ENCODE peak calls at places on chromosomes 5 and 9, in five cellular contexts. I, T, Y, L and J are unnamed samples.

GRCh38 chr5:96528262-96528661 is 95.2 kb upstream of the PCSK1 start:
- DNase-seq in I (no peak), T (no peak), Y (no peak), L (no peak), J (no peak)

GRCh38 chr9:133685653-133686504 is 49.7 kb downstream of the DBH start:
- DNase-seq in I (no peak), T (no peak), Y (no peak), L (no peak), J (no peak)

GRCh38 chr5:144680711-144681110 is 510.0 kb downstream of the KCTD16 start:
- DNase-seq in I (no peak), T (no peak), Y (no peak), L (no peak), J (no peak)

GRCh38 chr9:14710804-14711203 is 11.7 kb downstream of the CER1 start:
- DNase-seq in I (peak; percentile 40), T (no peak), Y (no peak), L (no peak), J (no peak)

GRCh38 chr9:116959775-116960174 is 272.7 kb downstream of the TRIM32 start:
- DNase-seq in I (peak; percentile 7), T (peak; percentile 38), Y (peak; percentile 32), L (peak; percentile 67), J (peak; percentile 45)

GRCh38 chr9:135887585-135888050 is 19.7 kb downstream of the CAMSAP1 start:
- DNase-seq in I (no peak), T (peak; percentile 63), Y (no peak), L (no peak), J (peak; percentile 63)

GRCh38 chr9:131934673-131935072 is 145.0 kb downstream of the MED27 start:
- DNase-seq in I (no peak), T (no peak), Y (no peak), L (no peak), J (no peak)

GRCh38 chr9:2691626-2692025 is 25.7 kb upstream of the KCNV2 start:
- DNase-seq in I (peak; percentile 11), T (no peak), Y (no peak), L (no peak), J (no peak)

GRCh38 chr9:134571946-134572914 is 69.4 kb upstream of the COL5A1 start:
- DNase-seq in I (no peak), T (no peak), Y (no peak), L (no peak), J (no peak)

GRCh38 chr5:96855041-96855872 is 21.0 kb upstream of the ERAP2 start:
- DNase-seq in I (no peak), T (no peak), Y (no peak), L (no peak), J (no peak)

GRCh38 chr9:131727795-131728545 is 11.9 kb downstream of the RAPGEF1 start:
- DNase-seq in I (no peak), T (no peak), Y (no peak), L (no peak), J (no peak)

GRCh38 chr5:172708183-172708505 is 62.9 kb downstream of the DUSP1 start:
- DNase-seq in I (no peak), T (no peak), Y (no peak), L (no peak), J (no peak)

GRCh38 chr9:14314929-14315753 is 1.2 kb upstream of the NFIB start:
- DNase-seq in I (no peak), T (peak; percentile 70), Y (peak; percentile 89), L (peak; percentile 46), J (peak; percentile 43)

GRCh38 chr5:173923236-173924104 is 35.3 kb downstream of the CPEB4 start:
- DNase-seq in I (peak; percentile 49), T (no peak), Y (no peak), L (no peak), J (no peak)

GRCh38 chr5:153784277-153784676 is 254.4 kb downstream of the FAM114A2 start:
- DNase-seq in I (no peak), T (no peak), Y (no peak), L (no peak), J (no peak)

GRCh38 chr5:157486861-157487260 is 26.8 kb downstream of the NIPAL4 start:
- DNase-seq in I (no peak), T (no peak), Y (no peak), L (no peak), J (peak; percentile 25)

GRCh38 chr5:43674536-43674935 is 71.6 kb downstream of the NNT start:
- DNase-seq in I (peak; percentile 48), T (no peak), Y (no peak), L (no peak), J (no peak)

GRCh38 chr9:79974806-79975422 is 403.1 kb downstream of the TLE4 start:
- DNase-seq in I (no peak), T (no peak), Y (no peak), L (no peak), J (no peak)

GRCh38 chr5:3310551-3311340 is 284.9 kb upstream of the IRX1 start:
- DNase-seq in I (peak; percentile 82), T (no peak), Y (no peak), L (peak; percentile 23), J (no peak)

GRCh38 chr9:20255052-20255451 is 367.2 kb downstream of the MLLT3 start:
- DNase-seq in I (no peak), T (no peak), Y (no peak), L (no peak), J (no peak)

GRCh38 chr5:116371935-116372334 is 202.7 kb downstream of the SEMA6A start:
- DNase-seq in I (no peak), T (no peak), Y (no peak), L (no peak), J (no peak)

GRCh38 chr9:99052849-99053715 is 51.8 kb upstream of the TGFBR1 start:
- DNase-seq in I (no peak), T (no peak), Y (no peak), L (no peak), J (no peak)

GRCh38 chr5:101915559-101915958 is 380.5 kb downstream of the SLCO4C1 start:
- DNase-seq in I (no peak), T (no peak), Y (no peak), L (no peak), J (no peak)

GRCh38 chr5:163976691-163977090 is 471.3 kb downstream of the MAT2B start:
- DNase-seq in I (no peak), T (no peak), Y (no peak), L (no peak), J (no peak)

GRCh38 chr5:77499973-77500372 is 7.9 kb upstream of the WDR41 start:
- DNase-seq in I (no peak), T (no peak), Y (no peak), L (no peak), J (no peak)

GRCh38 chr9:99368341-99369326 is 146.6 kb downstream of the SEC61B start:
- DNase-seq in I (peak; percentile 69), T (no peak), Y (no peak), L (peak; percentile 25), J (peak; percentile 69)

GRCh38 chr5:67483453-67484030 is 286.9 kb upstream of the CD180 start:
- DNase-seq in I (no peak), T (no peak), Y (no peak), L (no peak), J (no peak)

GRCh38 chr5:123203105-123203794 is 114.2 kb downstream of the PRDM6 start:
- DNase-seq in I (peak; percentile 63), T (no peak), Y (no peak), L (no peak), J (no peak)

GRCh38 chr5:96978812-96979449 is 43.1 kb downstream of the LNPEP start:
- DNase-seq in I (peak; percentile 36), T (no peak), Y (peak; percentile 6), L (no peak), J (no peak)

GRCh38 chr5:77258652-77259051 is 48.2 kb downstream of the PDE8B start:
- DNase-seq in I (no peak), T (no peak), Y (no peak), L (no peak), J (no peak)

DNA sequence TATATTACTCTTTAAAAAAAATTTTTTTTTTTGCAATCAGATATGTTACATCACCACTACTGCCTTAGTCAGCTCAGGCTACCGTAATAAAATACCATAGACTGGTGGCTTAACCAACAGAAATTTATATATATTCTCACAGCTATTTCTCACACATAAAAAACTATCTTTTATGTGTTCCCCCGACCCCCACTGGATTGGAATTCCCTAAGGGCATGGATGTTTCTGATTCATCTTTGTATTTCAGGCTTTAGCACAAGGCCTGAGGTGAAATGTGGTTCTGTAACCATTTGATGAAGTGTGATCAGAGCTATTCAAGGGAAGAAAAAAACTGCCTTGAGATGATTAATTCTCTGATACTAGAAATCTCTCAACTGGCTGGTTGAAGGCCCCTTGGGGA is 2.7 kb downstream of the CD14 start:
- DNase-seq in I (peak; percentile 24), T (no peak), Y (no peak), L (no peak), J (no peak)
- TF ChIP-seq CTCF in I (no peak), T (no peak), Y (no peak), L (no peak), J (no peak)

DNA sequence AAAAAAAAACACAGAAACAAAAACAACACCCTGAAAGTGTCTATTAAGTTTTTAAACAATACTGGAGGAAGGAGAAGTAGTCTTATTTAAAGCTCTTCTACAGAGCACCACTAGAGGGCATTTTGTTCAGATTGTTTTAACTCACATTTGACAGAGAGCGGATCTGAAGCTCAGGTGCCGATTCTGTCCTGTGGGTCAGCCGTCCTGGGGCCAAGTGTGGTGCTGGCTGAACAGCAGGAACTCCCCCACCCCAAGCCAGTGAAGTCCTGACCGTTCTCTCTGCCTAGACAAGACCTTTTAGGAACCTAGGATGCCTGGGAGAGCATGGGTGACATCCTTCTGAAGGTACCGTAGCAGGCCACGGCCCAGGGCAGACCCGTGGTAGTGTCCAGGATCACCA is 3.9 kb downstream of the EXOC3 start:
- DNase-seq in I (peak; percentile 49), T (peak; percentile 13), Y (peak; percentile 63), L (no peak), J (peak; percentile 78)
- TF ChIP-seq CTCF in I (peak; percentile 69), T (peak; percentile 41), Y (peak; percentile 64), L (peak; percentile 69), J (peak; percentile 65)

DNA sequence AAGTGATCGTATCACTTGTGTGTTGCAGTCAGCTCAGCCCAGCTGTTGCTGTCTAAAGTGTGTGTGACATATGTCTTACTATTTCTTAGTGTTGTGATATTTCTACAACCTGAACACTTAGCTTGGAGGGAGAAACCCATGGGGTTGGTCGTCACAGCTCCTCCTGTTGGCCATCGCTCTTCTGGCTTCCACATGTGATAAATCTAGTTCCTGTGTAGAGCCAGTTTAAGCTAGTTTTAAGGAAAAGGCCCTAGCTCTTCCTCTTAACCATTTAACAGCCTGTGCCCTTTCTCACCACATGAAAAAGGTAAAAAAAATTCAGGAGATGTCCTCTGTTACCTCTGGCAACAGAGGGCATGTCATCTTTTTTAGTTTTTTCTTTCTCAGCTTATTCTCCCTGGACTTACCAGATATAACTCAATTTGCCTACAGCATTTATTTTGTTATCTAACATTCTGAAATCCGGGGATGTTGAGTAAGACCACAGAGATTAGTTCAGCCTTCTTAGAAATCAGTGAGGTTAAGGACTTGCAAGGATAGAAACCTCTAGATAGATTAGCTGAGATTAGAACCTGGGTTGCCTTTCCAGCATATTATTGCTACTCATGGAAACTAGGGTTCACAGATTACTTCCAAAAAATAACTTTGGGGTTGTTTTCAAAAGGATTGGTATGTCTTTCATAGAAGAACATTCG is 100.4 kb downstream of the GAPVD1 start:
- DNase-seq in I (no peak), T (peak; percentile 39), Y (peak; percentile 25), L (no peak), J (no peak)
- TF ChIP-seq CTCF in I (peak; percentile 23), T (no peak), Y (peak; percentile 26), L (peak; percentile 45), J (peak; percentile 15)

DNA sequence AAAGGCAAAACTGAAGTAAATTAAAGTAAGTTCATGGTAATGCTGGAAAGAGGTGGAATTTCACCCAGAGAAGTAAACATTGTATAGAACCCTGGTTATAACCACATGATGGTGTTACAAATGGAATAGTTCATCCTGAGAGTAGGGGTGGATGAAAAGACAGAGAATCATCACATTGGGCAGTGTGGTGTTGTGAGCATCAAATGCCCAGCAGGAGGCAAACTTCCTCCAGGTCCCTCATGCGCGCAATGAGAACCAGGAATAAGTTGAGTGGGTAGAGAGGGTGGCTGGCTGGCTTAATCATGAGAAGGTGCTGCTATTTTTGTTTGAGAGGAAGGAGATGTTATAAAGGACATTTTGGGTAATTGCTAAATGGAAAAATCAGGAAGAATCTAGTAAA is 163.3 kb upstream of the HMHB1 start:
- DNase-seq in I (no peak), T (no peak), Y (no peak), L (no peak), J (no peak)
- TF ChIP-seq CTCF in I (no peak), T (no peak), Y (no peak), L (peak; percentile 30), J (peak; percentile 30)